ENCODE peak calls at places on chromosomes 1 and 21, in seven cellular contexts. Q is NCI-H524; S is activated CD4-positive, alpha-beta T cell treated with anti-CD3 and anti-CD28 coated beads, Interleukin-2, amount 50 U/mL, for 1 hour; C is NCI-H2171 treated with DMSO at 0.1 percent for 48 hours; B is stimulated activated CD8-positive, alpha-beta memory T cell treated with anti-CD3 and anti-CD28 coated beads, Interleukin-7, amount 100 ng/mL, for 1 hour; Z is pancreas; U is CD8-positive, alpha-beta T cell. A is an unnamed sample.

GRCh38 chr1:189409774-189410173 is 1067.9 kb downstream of the BRINP3 start:
- DNase-seq in Q (no peak), S (no peak), C (no peak), B (no peak), Z (no peak), U (no peak), A (no peak)

GRCh38 chr1:221806984-221807383 is 65.1 kb upstream of the DUSP10 start:
- DNase-seq in Q (no peak), S (no peak), C (no peak), B (no peak), Z (no peak), U (no peak), A (no peak)

GRCh38 chr1:24385160-24385939 is 28.2 kb downstream of the STPG1 start:
- DNase-seq in Q (no peak), S (peak), C (no peak), B (no peak), Z (no peak), U (peak), A (no peak)

GRCh38 chr1:243850368-243851128 is 505 bp upstream of the AKT3 start:
- DNase-seq in Q (peak), S (peak), C (peak), B (peak), Z (peak), U (peak), A (peak)

GRCh38 chr1:110390692-110391232 is at the start of gene SLC16A4:
- DNase-seq in Q (no peak), S (no peak), C (peak), B (no peak), Z (no peak), U (no peak), A (no peak)

GRCh38 chr21:39633043-39633442 is 20.3 kb downstream of the B3GALT5 start:
- DNase-seq in Q (no peak), S (no peak), C (no peak), B (no peak), Z (no peak), U (no peak), A (no peak)

GRCh38 chr1:111484391-111484790 is 10.6 kb downstream of the C1orf162 start:
- DNase-seq in Q (no peak), S (no peak), C (no peak), B (no peak), Z (no peak), U (no peak), A (no peak)

GRCh38 chr1:196309386-196309785 is 298.9 kb downstream of the KCNT2 start:
- DNase-seq in Q (no peak), S (no peak), C (peak), B (no peak), Z (no peak), U (no peak), A (no peak)

GRCh38 chr1:193025218-193025617 is 33.9 kb downstream of the UCHL5 start:
- DNase-seq in Q (no peak), S (no peak), C (no peak), B (no peak), Z (no peak), U (no peak), A (no peak)

GRCh38 chr1:92994105-92994712 is 32.9 kb upstream of the DIPK1A start:
- DNase-seq in Q (peak), S (peak), C (peak), B (peak), Z (peak), U (peak), A (peak)

GRCh38 chr21:21436012-21436545 is 437.9 kb downstream of the NCAM2 start:
- DNase-seq in Q (no peak), S (no peak), C (no peak), B (no peak), Z (no peak), U (no peak), A (no peak)

GRCh38 chr1:76933847-76934657 is 66.8 kb downstream of the ST6GALNAC5 start:
- DNase-seq in Q (no peak), S (no peak), C (no peak), B (no peak), Z (no peak), U (no peak), A (peak)

GRCh38 chr1:174023438-174023837 is 1.3 kb upstream of the RC3H1 start:
- DNase-seq in Q (peak), S (no peak), C (peak), B (no peak), Z (peak), U (no peak), A (no peak)

GRCh38 chr1:151934048-151934493 is 24.8 kb upstream of the THEM4 start:
- DNase-seq in Q (peak), S (peak), C (peak), B (no peak), Z (no peak), U (peak), A (no peak)

GRCh38 chr1:85200367-85200869 is 398 bp downstream of the SYDE2 start:
- DNase-seq in Q (peak), S (peak), C (no peak), B (peak), Z (no peak), U (peak), A (no peak)

GRCh38 chr1:43188106-43188505 is 16.0 kb downstream of the CFAP57 start:
- DNase-seq in Q (no peak), S (no peak), C (no peak), B (no peak), Z (no peak), U (no peak), A (no peak)

GRCh38 chr21:25176637-25177412 is 430.5 kb downstream of the MRPL39 start:
- DNase-seq in Q (no peak), S (no peak), C (no peak), B (no peak), Z (no peak), U (no peak), A (no peak)

GRCh38 chr21:40841524-40842196 is 5.3 kb downstream of the DSCAM start:
- DNase-seq in Q (peak), S (no peak), C (peak), B (no peak), Z (peak), U (no peak), A (peak)

GRCh38 chr1:115771847-115772457 is 3.4 kb upstream of the CASQ2 start:
- DNase-seq in Q (peak), S (no peak), C (peak), B (no peak), Z (peak), U (no peak), A (peak)

GRCh38 chr1:226894826-226895225 is 24.4 kb downstream of the PSEN2 start:
- DNase-seq in Q (no peak), S (no peak), C (no peak), B (no peak), Z (no peak), U (no peak), A (no peak)

GRCh38 chr21:28489197-28489596 is 503.5 kb downstream of the LTN1 start:
- DNase-seq in Q (no peak), S (no peak), C (no peak), B (no peak), Z (no peak), U (no peak), A (no peak)

GRCh38 chr21:36949171-36950141 is 17.0 kb downstream of the HLCS start:
- DNase-seq in Q (no peak), S (no peak), C (peak), B (no peak), Z (no peak), U (no peak), A (no peak)

GRCh38 chr1:53909946-53910345 is 16.0 kb downstream of the DIO1 start:
- DNase-seq in Q (no peak), S (no peak), C (no peak), B (no peak), Z (no peak), U (no peak), A (no peak)

GRCh38 chr1:89069955-89070354 is 4.9 kb upstream of the GBP1 start:
- DNase-seq in Q (no peak), S (no peak), C (no peak), B (no peak), Z (no peak), U (no peak), A (no peak)

GRCh38 chr1:17890815-17891191 is 135.7 kb downstream of the ACTL8 start:
- DNase-seq in Q (no peak), S (no peak), C (no peak), B (no peak), Z (no peak), U (no peak), A (no peak)

GRCh38 chr1:177732178-177732577 is 237.7 kb downstream of the SEC16B start:
- DNase-seq in Q (no peak), S (no peak), C (no peak), B (no peak), Z (no peak), U (no peak), A (no peak)

GRCh38 chr21:33686386-33686785 is 44.1 kb downstream of the ITSN1 start:
- DNase-seq in Q (no peak), S (no peak), C (peak), B (no peak), Z (no peak), U (no peak), A (no peak)

GRCh38 chr1:200179781-200180160 is 152.3 kb downstream of the NR5A2 start:
- DNase-seq in Q (no peak), S (no peak), C (no peak), B (no peak), Z (no peak), U (no peak), A (no peak)

GRCh38 chr1:153790282-153790995 is 15.2 kb downstream of the SLC27A3 start:
- DNase-seq in Q (no peak), S (no peak), C (no peak), B (no peak), Z (peak), U (no peak), A (no peak)

GRCh38 chr1:184513421-184513820 is 126.6 kb downstream of the C1orf21 start:
- DNase-seq in Q (no peak), S (no peak), C (no peak), B (no peak), Z (no peak), U (no peak), A (no peak)

GRCh38 chr21:25913488-25913887 is 178.7 kb downstream of the GABPA start:
- DNase-seq in Q (no peak), S (no peak), C (no peak), B (no peak), Z (no peak), U (no peak), A (no peak)

GRCh38 chr1:203177471-203178039 is 1.9 kb upstream of the MYBPH start:
- DNase-seq in Q (peak), S (no peak), C (no peak), B (no peak), Z (no peak), U (no peak), A (no peak)

GRCh38 chr1:183239793-183240625 is 53.9 kb downstream of the LAMC2 start:
- DNase-seq in Q (no peak), S (no peak), C (peak), B (no peak), Z (no peak), U (no peak), A (no peak)

A was measured in NCI-H1417 treated with DMSO at 0.1 percent for 48 hours.